ENCODE peak calls at places on chromosomes 12 and 14, in seven cellular contexts. C is bronchial epithelial cell, R is body of pancreas, B is left lung, S is GM20000, L is brain microvascular endothelial cell, W is mesothelial cell of epicardium. T is an unnamed sample.
A peak's percentile ranks its signal among the peaks of the same experiment; 100 is the strongest.

GRCh38 chr12:116384175-116384574 is 106.7 kb upstream of the MED13L start:
- DNase-seq in R (no peak), L (no peak), W (no peak), S (no peak), C (no peak), B (no peak), T (no peak)

GRCh38 chr14:35405304-35405996 is 901 bp upstream of the NFKBIA start:
- DNase-seq in C (peak; percentile 16), R (no peak), B (no peak), L (no peak), S (no peak), W (no peak), T (no peak)

GRCh38 chr12:124529595-124530276 is 37.7 kb downstream of the NCOR2 start:
- DNase-seq in L (no peak), C (no peak), R (no peak), W (no peak), B (no peak), S (no peak), T (no peak)

GRCh38 chr14:89422181-89422951 is 5.3 kb upstream of the FOXN3 start:
- DNase-seq in L (no peak), C (peak; percentile 46), S (no peak), R (no peak), B (peak; percentile 46), W (no peak), T (no peak)

GRCh38 chr12:15863258-15863835 is 18.8 kb upstream of the STRAP start:
- DNase-seq in W (no peak), R (no peak), S (no peak), L (no peak), C (no peak), B (no peak), T (no peak)

GRCh38 chr12:14893471-14894250 is 8.0 kb upstream of the MGP start:
- DNase-seq in C (no peak), W (no peak), L (peak; percentile 26), S (no peak), B (no peak), R (peak; percentile 36), T (no peak)

GRCh38 chr12:132496710-132497109 is 6.8 kb downstream of the FBRSL1 start:
- DNase-seq in B (no peak), R (no peak), C (no peak), L (no peak), S (no peak), W (no peak), T (no peak)

GRCh38 chr12:53219956-53220856 is 11.8 kb downstream of the RARG start:
- DNase-seq in R (peak; percentile 65), W (peak; percentile 62), C (peak; percentile 59), S (peak; percentile 93), B (peak; percentile 72), L (peak; percentile 85), T (peak; percentile 57)

GRCh38 chr14:68968051-68968450 is 11.1 kb downstream of the ACTN1 start:
- DNase-seq in L (peak; percentile 0), R (no peak), S (no peak), W (no peak), C (no peak), B (no peak), T (no peak)

GRCh38 chr14:50892255-50892654 is 20.4 kb downstream of the ABHD12B start:
- DNase-seq in B (no peak), C (no peak), W (no peak), S (no peak), R (no peak), L (no peak), T (no peak)

GRCh38 chr12:46718495-46718894 is 107.3 kb downstream of the SLC38A4 start:
- DNase-seq in S (no peak), W (no peak), B (no peak), C (no peak), L (no peak), R (no peak), T (no peak)

GRCh38 chr12:88693837-88694445 is 113.7 kb upstream of the KITLG start:
- DNase-seq in L (peak; percentile 8), S (no peak), R (no peak), B (no peak), W (no peak), C (peak; percentile 76), T (no peak)

GRCh38 chr14:49989980-49990379 is 97.1 kb downstream of the ARF6 start:
- DNase-seq in L (no peak), C (peak; percentile 8), R (no peak), S (no peak), W (no peak), B (no peak), T (no peak)

GRCh38 chr14:89926709-89927108 is 27.8 kb downstream of the EFCAB11 start:
- DNase-seq in L (peak; percentile 63), R (no peak), W (no peak), C (peak; percentile 72), B (no peak), S (no peak), T (no peak)

GRCh38 chr14:23284654-23285529 is 1.0 kb downstream of the HOMEZ start:
- DNase-seq in B (no peak), L (no peak), C (peak; percentile 43), R (no peak), W (no peak), S (peak; percentile 62), T (no peak)

GRCh38 chr14:98692832-98693231 is 579.2 kb downstream of the BCL11B start:
- DNase-seq in C (peak; percentile 56), L (no peak), S (no peak), B (no peak), R (no peak), W (no peak), T (no peak)

GRCh38 chr12:112823582-112824149 is 32.1 kb downstream of the RPH3A start:
- DNase-seq in L (no peak), W (no peak), C (no peak), B (no peak), S (no peak), R (no peak), T (no peak)
- TF ChIP-seq CTCF in L (peak; percentile 26), W (peak; percentile 27), C (no peak), B (no peak), S (no peak), R (no peak), T (no peak)

DNA sequence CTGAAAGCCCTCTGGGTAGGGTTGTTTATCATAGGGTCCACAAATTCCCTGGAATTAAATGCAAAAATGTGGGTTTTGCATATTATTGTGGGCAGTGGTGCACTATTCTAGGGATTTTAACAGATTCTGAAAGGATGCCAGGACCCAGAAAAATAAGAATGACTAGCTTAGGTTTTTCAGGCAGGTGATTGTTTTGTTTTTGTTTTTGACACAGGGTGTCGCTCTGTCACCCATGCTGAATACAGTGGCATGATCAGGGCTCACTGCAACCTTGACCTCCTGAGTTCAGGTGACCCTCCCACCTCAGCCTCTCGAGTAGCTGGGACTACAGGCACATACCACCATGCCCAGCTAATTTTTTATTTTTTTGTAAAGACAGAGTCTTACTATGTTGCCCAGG is 19.2 kb downstream of the GALNT6 start:
- DNase-seq in C (no peak), R (no peak), W (no peak), S (no peak), B (no peak), L (no peak), T (no peak)
- TF ChIP-seq CTCF in C (no peak), R (no peak), W (no peak), S (no peak), B (no peak), L (no peak), T (no peak)

GRCh38 chr12:44961887-44962286 is 85.8 kb upstream of the NELL2 start:
- DNase-seq in C (no peak), L (no peak), R (no peak), W (no peak), B (no peak), S (no peak), T (no peak)

GRCh38 chr12:44960423-44960822 is 84.3 kb upstream of the NELL2 start:
- DNase-seq in R (no peak), C (no peak), B (no peak), L (no peak), S (no peak), W (no peak), T (no peak)

DNA sequence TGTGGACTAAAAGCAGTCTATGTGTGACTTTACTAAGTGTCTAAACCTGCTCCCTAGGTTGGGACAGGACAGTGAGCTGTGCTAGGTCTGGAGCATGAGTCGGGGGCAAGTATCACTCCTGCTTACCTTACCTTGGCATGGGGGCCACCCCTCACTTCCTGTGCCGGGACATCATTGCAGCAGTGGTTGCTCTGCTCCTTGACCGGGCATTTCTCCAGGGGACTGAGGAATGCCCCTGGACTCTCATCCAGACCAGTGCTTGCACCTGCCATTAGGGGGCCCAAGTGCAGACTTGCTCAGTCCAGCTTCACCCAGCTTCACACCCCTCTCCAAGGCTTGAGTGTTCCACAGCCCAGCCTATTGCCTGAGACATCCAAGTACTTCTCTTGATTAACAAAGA is 84.7 kb upstream of the NELL2 start:
- DNase-seq in R (no peak), C (no peak), W (no peak), S (no peak), B (no peak), L (no peak), T (no peak)
- TF ChIP-seq CTCF in R (no peak), C (no peak), W (no peak), S (no peak), B (no peak), L (no peak), T (no peak)

GRCh38 chr12:6613015-6613775 is 6.0 kb upstream of the CHD4 start:
- DNase-seq in S (no peak), B (peak; percentile 88), C (peak; percentile 42), W (peak; percentile 59), R (peak; percentile 71), L (peak; percentile 65), T (no peak)

GRCh38 chr12:6612652-6613014 is 5.5 kb upstream of the CHD4 start:
- DNase-seq in B (no peak), W (no peak), L (no peak), C (no peak), S (no peak), R (no peak), T (no peak)

GRCh38 chr12:6615802-6616201 is 8.6 kb upstream of the CHD4 start:
- DNase-seq in W (no peak), B (no peak), C (no peak), S (no peak), L (no peak), R (no peak), T (no peak)

GRCh38 chr12:6613776-6614512 is 6.8 kb upstream of the CHD4 start:
- DNase-seq in B (peak; percentile 92), S (peak; percentile 76), R (peak; percentile 94), W (peak; percentile 86), C (peak; percentile 79), L (peak; percentile 92), T (peak; percentile 28)

GRCh38 chr12:6614513-6615177 is 7.5 kb upstream of the CHD4 start:
- DNase-seq in W (no peak), B (no peak), L (no peak), C (no peak), R (no peak), S (no peak), T (no peak)
- TF ChIP-seq CTCF in W (no peak), B (no peak), L (peak; percentile 40), C (peak; percentile 36), R (no peak), S (no peak), T (no peak)

DNA sequence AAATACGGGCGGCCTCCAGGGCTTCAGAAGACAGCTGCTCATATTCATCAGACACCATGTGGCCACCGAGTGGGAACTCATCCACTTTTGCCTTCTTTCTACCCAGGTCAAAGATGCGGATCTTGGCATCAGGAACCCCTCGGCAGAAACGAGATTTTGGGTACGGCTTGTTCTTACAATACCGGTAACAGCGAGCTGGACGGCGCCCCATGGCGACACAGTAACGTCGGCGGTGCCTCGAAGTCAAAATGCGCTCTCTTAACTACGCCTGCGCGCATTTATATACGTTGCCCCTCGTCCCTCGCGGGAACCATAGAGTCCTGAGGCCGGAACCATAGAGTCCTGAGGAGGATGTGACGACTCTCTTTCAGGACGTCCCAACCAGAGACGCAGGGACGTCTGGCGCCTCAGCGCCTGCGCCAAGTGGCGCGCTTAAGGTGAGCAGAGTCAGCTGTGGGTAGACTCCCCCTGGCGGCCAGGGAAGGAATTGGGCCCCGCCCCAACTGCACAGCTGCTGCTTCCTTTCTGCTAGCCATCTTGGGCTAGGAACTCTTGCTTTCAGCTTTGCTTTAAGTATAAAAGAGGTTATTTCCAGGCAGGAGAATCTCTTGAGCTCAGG is at the start of gene RPL10L:
- DNase-seq in S (no peak), L (no peak), B (no peak), W (no peak), C (no peak), R (no peak), T (no peak)
- TF ChIP-seq CTCF in S (no peak), L (peak; percentile 42), B (no peak), W (no peak), C (no peak), R (no peak), T (no peak)